ENCODE peak calls at places on chromosome 11, in eight cellular contexts. P, G, T, Y, H, K, V and J are unnamed samples. For H3K4me1, the result is how much of the 10 kb centered on the place peaks cover.

GRCh38 chr11:75288846-75289760 is 48.5 kb downstream of the TPBGL start:
- DNase-seq in K (peak), P (no peak), T (no peak), V (peak), H (peak), Y (no peak), G (no peak), J (no peak)

GRCh38 chr11:75668508-75669297 is at the start of gene MAP6:
- DNase-seq in K (no peak), H (no peak), G (no peak), T (peak), Y (no peak), V (peak), P (no peak), J (peak)

GRCh38 chr11:540583-541432 is 3.5 kb downstream of the LRRC56 start:
- DNase-seq in V (no peak), G (no peak), T (peak), K (no peak), H (no peak), Y (no peak), P (no peak), J (no peak)

GRCh38 chr11:15493066-15493465 is 378.3 kb downstream of the INSC start:
- DNase-seq in Y (no peak), G (no peak), K (no peak), T (no peak), H (no peak), V (peak), P (peak), J (no peak)

GRCh38 chr11:76424379-76424778 is 20.4 kb upstream of the EMSY start:
- DNase-seq in T (no peak), H (no peak), Y (no peak), P (no peak), G (no peak), K (no peak), V (no peak), J (no peak)

GRCh38 chr11:8258771-8259170 is 4.9 kb downstream of the LMO1 start:
- DNase-seq in V (peak), G (no peak), H (no peak), K (no peak), T (no peak), P (peak), Y (no peak), J (no peak)

GRCh38 chr11:2434008-2434407 is 10.3 kb downstream of the TRPM5 start:
- DNase-seq in K (no peak), V (no peak), H (no peak), T (no peak), P (no peak), Y (no peak), G (no peak), J (no peak)

GRCh38 chr11:31414338-31414737 is 44.7 kb downstream of the DNAJC24 start:
- DNase-seq in V (no peak), P (no peak), Y (no peak), K (no peak), G (no peak), T (no peak), H (no peak), J (no peak)

GRCh38 chr11:79807506-79807905 is 366.7 kb upstream of the TENM4 start:
- DNase-seq in G (no peak), H (no peak), T (no peak), K (no peak), Y (no peak), P (no peak), V (no peak), J (no peak)

GRCh38 chr11:78532991-78533861 is 41.4 kb downstream of the NARS2 start:
- DNase-seq in V (no peak), G (no peak), T (no peak), Y (no peak), K (no peak), P (no peak), H (no peak), J (no peak)

GRCh38 chr11:85845052-85845631 is 10.0 kb upstream of the CCDC83 start:
- DNase-seq in T (no peak), H (no peak), P (peak), Y (no peak), V (peak), G (no peak), K (no peak), J (no peak)

GRCh38 chr11:77244277-77245014 is 57.0 kb downstream of the GDPD4 start:
- DNase-seq in H (no peak), P (peak), Y (no peak), G (no peak), K (no peak), T (no peak), V (peak), J (peak)

GRCh38 chr11:123187221-123187620 is 7.8 kb downstream of the CLMP start:
- DNase-seq in H (no peak), K (no peak), Y (no peak), P (peak), G (no peak), T (no peak), V (no peak), J (no peak)
- H3K4me1 ChIP-seq in H (under half), K (under half), Y (under half), P (under half), G (under half), T (under half), V (under half), J (under half)

GRCh38 chr11:130847517-130847916 is 68.8 kb downstream of the SNX19 start:
- DNase-seq in K (no peak), V (peak), G (no peak), T (no peak), H (no peak), P (peak), Y (no peak), J (no peak)
- H3K4me3 ChIP-seq in K (no peak), V (no peak), G (no peak), T (no peak), H (no peak), P (peak), Y (no peak), J (no peak)

DNA sequence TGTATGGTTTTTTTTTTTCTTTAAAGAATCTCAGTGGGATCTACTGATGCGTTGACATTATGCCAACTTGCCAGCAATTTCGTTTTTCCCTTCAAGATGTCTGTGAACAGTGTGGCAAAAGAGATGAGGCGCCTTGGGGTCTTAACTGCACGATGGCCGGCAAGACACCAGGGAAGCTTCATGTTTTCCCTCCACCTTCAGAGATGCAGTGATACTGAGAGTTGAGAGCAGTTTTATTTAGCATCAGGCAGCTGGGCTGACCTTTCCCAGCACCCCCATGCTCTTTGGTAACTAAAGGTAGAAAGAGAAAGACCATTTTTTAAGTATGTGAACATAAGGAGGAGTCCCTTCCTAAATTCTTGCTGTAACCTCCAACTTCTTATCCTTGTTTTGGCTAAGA is 11.7 kb upstream of the GRIK4 start:
- DNase-seq in V (no peak), K (no peak), P (no peak), T (no peak), H (no peak), G (no peak), Y (no peak), J (no peak)
- H3K4me1 ChIP-seq in V (under half), K (under half), P (under half), T (under half), H (under half), G (under half), Y (under half), J (under half)

GRCh38 chr11:61777234-61778090 is 14.9 kb downstream of the TMEM258 start:
- DNase-seq in P (no peak), V (peak), G (no peak), T (no peak), K (peak), H (no peak), Y (no peak), J (no peak)
- H3K4me3 ChIP-seq in P (no peak), V (no peak), G (peak), T (no peak), K (peak), H (peak), Y (peak), J (no peak)

DNA sequence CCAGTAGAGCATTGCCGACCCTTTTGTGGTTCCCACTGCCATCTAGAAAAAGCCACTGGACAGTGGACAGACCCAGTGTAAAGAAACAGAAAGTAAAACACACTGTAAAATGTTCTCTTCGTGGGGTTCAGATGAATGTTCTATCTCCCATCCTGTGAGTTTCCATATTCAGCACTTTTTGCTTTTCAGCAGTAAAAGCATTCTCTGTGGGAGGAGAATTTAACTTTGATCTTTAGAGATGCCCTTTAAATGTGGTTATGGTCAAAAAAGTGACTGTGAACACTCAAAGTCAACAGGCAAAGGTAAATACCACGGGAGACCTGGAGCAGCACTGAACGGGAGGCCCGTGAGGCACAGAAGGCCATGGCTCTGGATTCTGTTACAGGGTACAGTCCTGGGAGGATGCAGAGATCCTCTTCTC is 53.9 kb downstream of the FLI1 start:
- DNase-seq in P (no peak), K (no peak), T (no peak), Y (no peak), G (no peak), V (no peak), H (no peak), J (no peak)
- H3K4me1 ChIP-seq in P (under half), K (under half), T (under half), Y (under half), G (under half), V (under half), H (under half), J (under half)

GRCh38 chr11:64245401-64245796 is 1.3 kb downstream of the PPP1R14B start:
- DNase-seq in P (no peak), Y (no peak), V (no peak), T (no peak), K (no peak), G (no peak), H (no peak), J (peak)

GRCh38 chr11:64244966-64245365 is 1.8 kb downstream of the PPP1R14B start:
- DNase-seq in K (no peak), P (no peak), Y (no peak), T (no peak), V (no peak), H (no peak), G (no peak), J (no peak)

GRCh38 chr11:64245797-64246623 is 733 bp downstream of the PPP1R14B start:
- DNase-seq in H (peak), V (peak), T (peak), G (peak), Y (peak), P (peak), K (peak), J (no peak)

GRCh38 chr11:64242920-64243854 is 2.3 kb downstream of the FKBP2 start:
- DNase-seq in K (no peak), Y (no peak), H (no peak), T (no peak), V (no peak), G (no peak), P (no peak), J (peak)

DNA sequence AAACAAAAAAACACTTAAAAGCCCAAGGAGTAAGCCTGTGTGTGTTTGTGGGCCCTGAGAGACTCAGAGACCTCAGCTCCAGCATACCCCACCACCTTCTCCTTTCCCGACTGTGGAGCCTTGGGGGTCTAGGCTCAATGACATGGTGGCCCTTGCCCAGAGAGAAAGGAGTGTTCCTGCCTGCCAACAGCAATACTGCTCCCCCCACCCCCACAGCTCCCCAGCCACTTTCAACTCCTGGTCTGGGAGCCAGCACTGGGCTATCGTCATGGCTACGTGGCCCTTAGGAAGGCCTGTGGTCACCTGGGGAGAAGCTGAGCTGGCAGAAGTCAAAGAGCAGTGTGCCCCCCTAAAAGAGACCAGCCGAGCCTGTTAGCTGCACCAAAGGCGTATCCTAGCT is 2.6 kb downstream of the PPP1R14B start:
- DNase-seq in H (no peak), T (no peak), Y (no peak), G (no peak), P (no peak), K (no peak), V (no peak), J (no peak)
- H3K4me3 ChIP-seq in H (no peak), T (no peak), Y (no peak), G (no peak), P (no peak), K (no peak), V (no peak), J (no peak)

GRCh38 chr11:12845739-12846358 is 163.3 kb upstream of the RASSF10 start:
- DNase-seq in H (no peak), G (no peak), Y (no peak), P (peak), T (peak), K (no peak), V (peak), J (peak)
- H3K4me1 ChIP-seq in H (under half), G (half or more), Y (under half), P (under half), T (half or more), K (under half), V (under half), J (under half)

GRCh38 chr11:37666960-37667359 is 1068.9 kb upstream of the RAG2 start:
- DNase-seq in T (no peak), G (no peak), V (no peak), K (no peak), P (no peak), Y (no peak), H (no peak), J (no peak)
- H3K4me3 ChIP-seq in T (no peak), G (no peak), V (no peak), K (no peak), P (no peak), Y (no peak), H (no peak), J (no peak)

GRCh38 chr11:124893781-124894401 is 3.8 kb downstream of the ROBO4 start:
- DNase-seq in H (no peak), G (no peak), K (no peak), V (no peak), Y (no peak), P (no peak), T (no peak), J (no peak)

GRCh38 chr11:124892131-124892530 is 5.5 kb downstream of the ROBO4 start:
- DNase-seq in G (no peak), Y (no peak), T (no peak), K (no peak), V (no peak), P (no peak), H (no peak), J (no peak)

GRCh38 chr11:124894606-124895430 is 2.8 kb downstream of the ROBO4 start:
- DNase-seq in V (no peak), P (no peak), Y (no peak), G (no peak), H (no peak), K (no peak), T (no peak), J (no peak)

GRCh38 chr11:124891390-124891861 is 6.2 kb downstream of the ROBO4 start:
- DNase-seq in Y (no peak), P (no peak), V (no peak), K (no peak), G (no peak), H (peak), T (no peak), J (no peak)

DNA sequence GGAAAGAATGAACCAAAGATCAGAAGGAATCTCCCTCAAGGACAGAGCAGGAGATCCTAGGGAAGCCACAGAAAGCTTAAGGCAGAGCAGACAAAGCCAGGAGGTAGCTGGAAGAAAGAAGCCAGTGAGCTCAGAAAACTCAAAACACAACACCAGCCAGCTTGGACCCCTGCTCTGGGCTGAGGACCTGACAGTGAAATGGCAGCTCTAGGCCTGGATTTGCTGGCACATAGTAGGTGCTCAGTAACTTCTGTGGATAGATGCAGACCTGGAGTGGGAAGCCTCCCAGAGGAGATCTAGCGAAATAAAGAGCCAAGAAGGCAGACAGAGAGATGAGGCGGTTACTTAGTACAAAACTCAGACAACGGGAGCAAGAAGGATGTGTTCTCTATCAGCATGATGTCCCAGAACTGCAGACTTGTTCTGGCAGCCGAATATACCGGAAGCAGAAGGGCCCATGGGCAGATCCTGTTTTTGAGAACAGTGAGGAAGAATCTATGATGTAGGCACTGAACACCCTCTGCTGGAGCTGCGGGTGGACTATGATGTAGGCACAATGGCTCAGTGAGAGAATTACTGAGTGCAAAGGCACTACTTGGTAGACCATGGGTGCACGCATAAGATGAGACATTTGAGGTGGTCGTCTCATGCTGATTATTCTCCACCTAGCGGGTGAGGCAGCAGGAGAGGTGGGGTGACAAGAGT is 4.8 kb downstream of the ROBO4 start:
- DNase-seq in P (no peak), G (no peak), H (peak), T (no peak), Y (no peak), K (no peak), V (no peak), J (no peak)
- H3K4me1 ChIP-seq in P (under half), G (half or more), H (under half), T (under half), Y (under half), K (under half), V (under half), J (under half)

GRCh38 chr11:104161751-104162450 is 2.0 kb downstream of the PDGFD start:
- DNase-seq in G (no peak), T (no peak), K (no peak), H (no peak), V (no peak), Y (no peak), P (peak), J (no peak)

GRCh38 chr11:104159356-104159755 is 4.6 kb downstream of the PDGFD start:
- DNase-seq in K (no peak), Y (no peak), H (no peak), P (peak), G (no peak), T (no peak), V (peak), J (no peak)

GRCh38 chr11:104163100-104164027 is 583 bp downstream of the PDGFD start:
- DNase-seq in H (peak), V (peak), T (peak), G (no peak), K (peak), P (peak), Y (peak), J (peak)

GRCh38 chr11:104164028-104164520 is at the start of gene PDGFD:
- DNase-seq in V (peak), G (peak), H (peak), T (peak), Y (peak), P (peak), K (peak), J (peak)

GRCh38 chr11:104165014-104165413 is 1.1 kb upstream of the PDGFD start:
- DNase-seq in V (no peak), K (no peak), G (no peak), T (no peak), H (no peak), P (no peak), Y (no peak), J (peak)
- H3K4me3 ChIP-seq in V (no peak), K (no peak), G (no peak), T (no peak), H (no peak), P (no peak), Y (no peak), J (peak)